ENCODE peak calls at places on chromosomes 5 and 9, in five cellular contexts. One of them, this sample, is unnamed.

GRCh38 chr9:117645245-117645636 is 59.0 kb upstream of the TLR4 start:
- DNase-seq in lower lobe of right lung: no peak
- DNase-seq in HL-60: no peak
- DNase-seq in CD8-positive, alpha-beta T cell: no peak
- DNase-seq in hepatocyte: no peak
- DNase-seq in this sample: no peak

GRCh38 chr5:178223196-178223773 is 9.3 kb downstream of the PHYKPL start:
- DNase-seq in lower lobe of right lung: peak
- DNase-seq in HL-60: no peak
- DNase-seq in CD8-positive, alpha-beta T cell: no peak
- DNase-seq in hepatocyte: no peak
- DNase-seq in this sample: no peak

GRCh38 chr9:113587471-113588031 is 124.0 kb downstream of the RGS3 start:
- DNase-seq in lower lobe of right lung: peak
- DNase-seq in HL-60: no peak
- DNase-seq in CD8-positive, alpha-beta T cell: no peak
- DNase-seq in hepatocyte: peak
- DNase-seq in this sample: peak

GRCh38 chr5:150484964-150485769 is 22.8 kb upstream of the NDST1 start:
- DNase-seq in lower lobe of right lung: no peak
- DNase-seq in HL-60: no peak
- DNase-seq in CD8-positive, alpha-beta T cell: no peak
- DNase-seq in hepatocyte: no peak
- DNase-seq in this sample: peak

GRCh38 chr9:26375448-26375847 is 517.2 kb downstream of the CAAP1 start:
- DNase-seq in lower lobe of right lung: no peak
- DNase-seq in HL-60: no peak
- DNase-seq in CD8-positive, alpha-beta T cell: no peak
- DNase-seq in hepatocyte: no peak
- DNase-seq in this sample: no peak

GRCh38 chr9:2043243-2043642 is 28.1 kb downstream of the SMARCA2 start:
- DNase-seq in lower lobe of right lung: no peak
- DNase-seq in HL-60: no peak
- DNase-seq in CD8-positive, alpha-beta T cell: no peak
- DNase-seq in hepatocyte: no peak
- DNase-seq in this sample: no peak

GRCh38 chr5:53942724-53943123 is 367.6 kb downstream of the ARL15 start:
- DNase-seq in lower lobe of right lung: no peak
- DNase-seq in HL-60: no peak
- DNase-seq in CD8-positive, alpha-beta T cell: no peak
- DNase-seq in hepatocyte: no peak
- DNase-seq in this sample: no peak

GRCh38 chr5:133051547-133052316 is at the start of gene HSPA4:
- DNase-seq in lower lobe of right lung: peak
- DNase-seq in HL-60: peak
- DNase-seq in CD8-positive, alpha-beta T cell: peak
- DNase-seq in hepatocyte: peak
- DNase-seq in this sample: peak

GRCh38 chr9:129894106-129894823 is 59.0 kb downstream of the USP20 start:
- DNase-seq in lower lobe of right lung: no peak
- DNase-seq in HL-60: no peak
- DNase-seq in CD8-positive, alpha-beta T cell: no peak
- DNase-seq in hepatocyte: no peak
- DNase-seq in this sample: no peak

GRCh38 chr5:156339139-156339841 is 12.3 kb downstream of the SGCD start:
- DNase-seq in lower lobe of right lung: no peak
- DNase-seq in HL-60: no peak
- DNase-seq in CD8-positive, alpha-beta T cell: no peak
- DNase-seq in hepatocyte: no peak
- DNase-seq in this sample: no peak

GRCh38 chr5:45411971-45412612 is 284.1 kb downstream of the HCN1 start:
- DNase-seq in lower lobe of right lung: no peak
- DNase-seq in HL-60: no peak
- DNase-seq in CD8-positive, alpha-beta T cell: no peak
- DNase-seq in hepatocyte: peak
- DNase-seq in this sample: no peak

GRCh38 chr9:137129089-137129455 is 9.9 kb upstream of the GRIN1 start:
- DNase-seq in lower lobe of right lung: no peak
- DNase-seq in HL-60: no peak
- DNase-seq in CD8-positive, alpha-beta T cell: no peak
- DNase-seq in hepatocyte: no peak
- DNase-seq in this sample: no peak

GRCh38 chr9:15696979-15697378 is 144.1 kb downstream of the CCDC171 start:
- DNase-seq in lower lobe of right lung: no peak
- DNase-seq in HL-60: no peak
- DNase-seq in CD8-positive, alpha-beta T cell: no peak
- DNase-seq in hepatocyte: no peak
- DNase-seq in this sample: no peak

GRCh38 chr5:157076558-157076957 is 17.6 kb upstream of the HAVCR1 start:
- DNase-seq in lower lobe of right lung: no peak
- DNase-seq in HL-60: no peak
- DNase-seq in CD8-positive, alpha-beta T cell: no peak
- DNase-seq in hepatocyte: no peak
- DNase-seq in this sample: no peak

GRCh38 chr5:43192558-43193170 is 639 bp downstream of the NIM1K start:
- DNase-seq in lower lobe of right lung: peak
- DNase-seq in HL-60: no peak
- DNase-seq in CD8-positive, alpha-beta T cell: no peak
- DNase-seq in hepatocyte: peak
- DNase-seq in this sample: no peak

GRCh38 chr9:3928590-3928989 is 371.3 kb downstream of the GLIS3 start:
- DNase-seq in lower lobe of right lung: no peak
- DNase-seq in HL-60: no peak
- DNase-seq in CD8-positive, alpha-beta T cell: no peak
- DNase-seq in hepatocyte: no peak
- DNase-seq in this sample: no peak

GRCh38 chr5:52392321-52392720 is 395.4 kb upstream of the ITGA1 start:
- DNase-seq in lower lobe of right lung: no peak
- DNase-seq in HL-60: no peak
- DNase-seq in CD8-positive, alpha-beta T cell: no peak
- DNase-seq in hepatocyte: no peak
- DNase-seq in this sample: no peak

GRCh38 chr9:30757723-30758122 is 1626.7 kb upstream of the ACO1 start:
- DNase-seq in lower lobe of right lung: no peak
- DNase-seq in HL-60: no peak
- DNase-seq in CD8-positive, alpha-beta T cell: no peak
- DNase-seq in hepatocyte: no peak
- DNase-seq in this sample: no peak

GRCh38 chr9:90047828-90048227 is 443.0 kb downstream of the GADD45G start:
- DNase-seq in lower lobe of right lung: no peak
- DNase-seq in HL-60: no peak
- DNase-seq in CD8-positive, alpha-beta T cell: no peak
- DNase-seq in hepatocyte: no peak
- DNase-seq in this sample: no peak
- H3K27ac ChIP-seq in lower lobe of right lung: no peak
- H3K27ac ChIP-seq in HL-60: no peak
- H3K27ac ChIP-seq in CD8-positive, alpha-beta T cell: no peak
- H3K27ac ChIP-seq in hepatocyte: no peak
- H3K27ac ChIP-seq in this sample: no peak

GRCh38 chr5:143573568-143574170 is 170.2 kb upstream of the NR3C1 start:
- DNase-seq in lower lobe of right lung: no peak
- DNase-seq in HL-60: no peak
- DNase-seq in CD8-positive, alpha-beta T cell: no peak
- DNase-seq in hepatocyte: no peak
- DNase-seq in this sample: no peak
- H3K27ac ChIP-seq in lower lobe of right lung: no peak
- H3K27ac ChIP-seq in HL-60: no peak
- H3K27ac ChIP-seq in CD8-positive, alpha-beta T cell: no peak
- H3K27ac ChIP-seq in hepatocyte: no peak
- H3K27ac ChIP-seq in this sample: no peak

GRCh38 chr5:1500411-1501091 is 23.2 kb downstream of the LPCAT1 start:
- DNase-seq in lower lobe of right lung: peak
- DNase-seq in HL-60: no peak
- DNase-seq in CD8-positive, alpha-beta T cell: no peak
- DNase-seq in hepatocyte: no peak
- DNase-seq in this sample: peak
- H3K27ac ChIP-seq in lower lobe of right lung: no peak
- H3K27ac ChIP-seq in HL-60: no peak
- H3K27ac ChIP-seq in CD8-positive, alpha-beta T cell: no peak
- H3K27ac ChIP-seq in hepatocyte: no peak
- H3K27ac ChIP-seq in this sample: no peak

DNA sequence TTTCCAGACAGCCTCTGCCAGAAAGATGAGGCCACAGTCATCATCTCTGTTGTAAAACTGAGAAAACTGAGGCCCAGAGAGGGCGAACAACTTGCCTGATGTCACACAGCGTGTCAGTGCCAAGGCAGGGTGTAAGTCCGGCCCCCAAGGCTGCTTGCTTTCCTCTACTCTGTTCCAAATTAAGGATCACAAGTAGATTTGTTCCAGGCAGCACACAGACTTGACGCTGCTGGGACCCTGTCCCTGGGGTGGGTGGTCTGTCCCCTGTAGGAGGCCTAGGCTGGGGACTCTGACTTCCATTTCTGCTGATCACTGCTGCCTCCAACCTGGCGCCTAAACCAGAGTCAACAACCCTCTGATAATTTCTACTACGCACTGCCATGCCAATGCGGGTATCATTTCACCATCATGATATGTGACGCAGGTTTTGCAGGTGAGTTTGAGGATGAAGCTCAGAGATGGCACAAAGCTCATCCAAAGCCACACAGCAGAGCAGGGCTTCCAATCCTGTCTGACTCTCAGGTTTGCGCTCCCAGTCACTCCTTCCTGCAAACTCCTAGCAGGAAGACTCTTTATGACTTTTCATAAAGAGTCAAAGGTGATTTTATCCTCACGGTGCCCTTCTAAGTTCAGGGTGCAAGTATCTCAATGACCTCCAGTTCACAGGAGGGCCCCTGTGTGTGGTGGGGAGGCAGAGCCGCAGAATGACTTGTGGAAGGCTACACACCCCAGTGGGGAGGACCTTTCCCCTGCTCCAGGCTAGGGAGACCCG is 13.6 kb upstream of the RALGDS start:
- DNase-seq in lower lobe of right lung: no peak
- DNase-seq in HL-60: no peak
- DNase-seq in CD8-positive, alpha-beta T cell: no peak
- DNase-seq in hepatocyte: no peak
- DNase-seq in this sample: no peak
- H3K27ac ChIP-seq in lower lobe of right lung: peak
- H3K27ac ChIP-seq in HL-60: peak
- H3K27ac ChIP-seq in CD8-positive, alpha-beta T cell: peak
- H3K27ac ChIP-seq in hepatocyte: peak
- H3K27ac ChIP-seq in this sample: peak

GRCh38 chr5:181258576-181258975 is 2.4 kb downstream of the TRIM52 start:
- DNase-seq in lower lobe of right lung: no peak
- DNase-seq in HL-60: no peak
- DNase-seq in CD8-positive, alpha-beta T cell: no peak
- DNase-seq in hepatocyte: no peak
- DNase-seq in this sample: no peak
- H3K27ac ChIP-seq in lower lobe of right lung: no peak
- H3K27ac ChIP-seq in HL-60: no peak
- H3K27ac ChIP-seq in CD8-positive, alpha-beta T cell: no peak
- H3K27ac ChIP-seq in hepatocyte: no peak
- H3K27ac ChIP-seq in this sample: no peak

GRCh38 chr9:120894404-120895226 is 17.6 kb upstream of the PHF19 start:
- DNase-seq in lower lobe of right lung: no peak
- DNase-seq in HL-60: no peak
- DNase-seq in CD8-positive, alpha-beta T cell: no peak
- DNase-seq in hepatocyte: peak
- DNase-seq in this sample: no peak
- H3K27ac ChIP-seq in lower lobe of right lung: peak
- H3K27ac ChIP-seq in HL-60: no peak
- H3K27ac ChIP-seq in CD8-positive, alpha-beta T cell: no peak
- H3K27ac ChIP-seq in hepatocyte: peak
- H3K27ac ChIP-seq in this sample: no peak

GRCh38 chr9:19231126-19232035 is 888 bp downstream of the DENND4C start:
- DNase-seq in lower lobe of right lung: no peak
- DNase-seq in HL-60: no peak
- DNase-seq in CD8-positive, alpha-beta T cell: peak
- DNase-seq in hepatocyte: peak
- DNase-seq in this sample: no peak

GRCh38 chr9:19232117-19232829 is 1.8 kb downstream of the DENND4C start:
- DNase-seq in lower lobe of right lung: no peak
- DNase-seq in HL-60: no peak
- DNase-seq in CD8-positive, alpha-beta T cell: no peak
- DNase-seq in hepatocyte: no peak
- DNase-seq in this sample: no peak

GRCh38 chr9:19232830-19233194 is 2.3 kb downstream of the DENND4C start:
- DNase-seq in lower lobe of right lung: no peak
- DNase-seq in HL-60: no peak
- DNase-seq in CD8-positive, alpha-beta T cell: no peak
- DNase-seq in hepatocyte: peak
- DNase-seq in this sample: no peak

GRCh38 chr9:19230356-19231125 is at the start of gene DENND4C:
- DNase-seq in lower lobe of right lung: peak
- DNase-seq in HL-60: peak
- DNase-seq in CD8-positive, alpha-beta T cell: peak
- DNase-seq in hepatocyte: peak
- DNase-seq in this sample: peak

GRCh38 chr9:19233344-19233743 is 2.9 kb downstream of the DENND4C start:
- DNase-seq in lower lobe of right lung: no peak
- DNase-seq in HL-60: no peak
- DNase-seq in CD8-positive, alpha-beta T cell: no peak
- DNase-seq in hepatocyte: no peak
- DNase-seq in this sample: no peak
- H3K27ac ChIP-seq in lower lobe of right lung: peak
- H3K27ac ChIP-seq in HL-60: no peak
- H3K27ac ChIP-seq in CD8-positive, alpha-beta T cell: no peak
- H3K27ac ChIP-seq in hepatocyte: peak
- H3K27ac ChIP-seq in this sample: no peak